ENCODE peak calls at places on chromosomes 5 and 9, in five cellular contexts. V is brain microvascular endothelial cell, Y is foreskin fibroblast, Z is fibroblast of pulmonary artery, W is fibroblast of lung. E is an unnamed sample.
A peak's percentile ranks its signal among the peaks of the same experiment; 100 is the strongest.

GRCh38 chr5:143433680-143434079 is 30.2 kb upstream of the NR3C1 start:
- DNase-seq in Y (no peak), W (no peak), Z (no peak), V (no peak), E (no peak)

GRCh38 chr9:89993678-89994630 is 389.1 kb downstream of the GADD45G start:
- DNase-seq in Y (no peak), Z (no peak), V (peak; percentile 9), W (no peak), E (no peak)

GRCh38 chr5:135868681-135869080 is 27.0 kb downstream of the IL9 start:
- DNase-seq in Z (no peak), Y (no peak), W (no peak), V (no peak), E (no peak)

GRCh38 chr9:107213080-107213479 is 70.0 kb upstream of the RAD23B start:
- DNase-seq in Y (no peak), V (no peak), W (no peak), Z (no peak), E (no peak)

GRCh38 chr9:133813749-133814585 is 75.8 kb upstream of the SARDH start:
- DNase-seq in V (no peak), W (no peak), Z (no peak), Y (no peak), E (no peak)

GRCh38 chr5:36637101-36637500 is 30.7 kb downstream of the SLC1A3 start:
- DNase-seq in Z (no peak), Y (no peak), V (no peak), W (no peak), E (no peak)

GRCh38 chr5:133868946-133869674 is 99.3 kb downstream of the C5orf15 start:
- DNase-seq in W (peak; percentile 73), Y (peak; percentile 73), Z (peak; percentile 82), V (peak; percentile 74), E (peak; percentile 66)

GRCh38 chr5:121279801-121280200 is 571.9 kb upstream of the FTMT start:
- DNase-seq in V (no peak), Y (no peak), Z (no peak), W (no peak), E (no peak)

GRCh38 chr5:17720070-17720469 is 85.8 kb downstream of the TAF11L14 start:
- DNase-seq in W (no peak), V (no peak), Y (no peak), Z (no peak), E (no peak)

GRCh38 chr9:100098241-100098886 is 436 bp downstream of the ERP44 start:
- DNase-seq in Z (peak; percentile 50), W (peak; percentile 46), Y (peak; percentile 21), V (peak; percentile 44), E (no peak)

GRCh38 chr9:89323257-89323841 is 5.0 kb downstream of the SECISBP2 start:
- DNase-seq in Y (peak; percentile 34), V (no peak), W (no peak), Z (no peak), E (no peak)

GRCh38 chr5:97149689-97150088 is 7.3 kb upstream of the LIX1 start:
- DNase-seq in W (no peak), V (no peak), Z (no peak), Y (no peak), E (no peak)

GRCh38 chr9:79134654-79135053 is 437.1 kb upstream of the TLE4 start:
- DNase-seq in Y (no peak), V (peak; percentile 5), W (peak; percentile 71), Z (peak; percentile 10), E (no peak)

GRCh38 chr5:108818613-108819272 is 71.0 kb downstream of the FER start:
- DNase-seq in V (peak; percentile 61), Y (peak; percentile 27), Z (peak; percentile 61), W (peak; percentile 70), E (peak; percentile 1)

GRCh38 chr5:150624334-150625163 is 15.9 kb upstream of the SYNPO start:
- DNase-seq in Y (no peak), W (no peak), Z (no peak), V (no peak), E (no peak)

GRCh38 chr9:124359426-124359825 is 55.8 kb downstream of the PSMB7 start:
- DNase-seq in Z (no peak), Y (no peak), W (no peak), V (no peak), E (no peak)

GRCh38 chr5:75303419-75303818 is 33.6 kb upstream of the HMGCR start:
- DNase-seq in Z (no peak), Y (no peak), V (no peak), W (no peak), E (no peak)

GRCh38 chr5:141483842-141484241 is 988 bp upstream of the PCDHGC4 start:
- DNase-seq in Z (no peak), V (no peak), W (no peak), Y (no peak), E (no peak)

GRCh38 chr9:784916-785315 is 56.6 kb upstream of the DMRT1 start:
- DNase-seq in V (no peak), Z (no peak), W (no peak), Y (no peak), E (no peak)

GRCh38 chr5:120314201-120314600 is 149.9 kb upstream of the PRR16 start:
- DNase-seq in V (peak; percentile 14), W (peak; percentile 12), Z (peak; percentile 41), Y (peak; percentile 24), E (peak; percentile 40)

GRCh38 chr9:125025584-125025983 is 84.7 kb upstream of the GOLGA1 start:
- DNase-seq in Z (no peak), V (no peak), Y (no peak), W (no peak), E (no peak)

GRCh38 chr9:133506653-133507038 is 18.1 kb downstream of the MYMK start:
- DNase-seq in V (peak; percentile 19), Z (peak; percentile 73), W (peak; percentile 94), Y (peak; percentile 55), E (peak; percentile 19)

DNA sequence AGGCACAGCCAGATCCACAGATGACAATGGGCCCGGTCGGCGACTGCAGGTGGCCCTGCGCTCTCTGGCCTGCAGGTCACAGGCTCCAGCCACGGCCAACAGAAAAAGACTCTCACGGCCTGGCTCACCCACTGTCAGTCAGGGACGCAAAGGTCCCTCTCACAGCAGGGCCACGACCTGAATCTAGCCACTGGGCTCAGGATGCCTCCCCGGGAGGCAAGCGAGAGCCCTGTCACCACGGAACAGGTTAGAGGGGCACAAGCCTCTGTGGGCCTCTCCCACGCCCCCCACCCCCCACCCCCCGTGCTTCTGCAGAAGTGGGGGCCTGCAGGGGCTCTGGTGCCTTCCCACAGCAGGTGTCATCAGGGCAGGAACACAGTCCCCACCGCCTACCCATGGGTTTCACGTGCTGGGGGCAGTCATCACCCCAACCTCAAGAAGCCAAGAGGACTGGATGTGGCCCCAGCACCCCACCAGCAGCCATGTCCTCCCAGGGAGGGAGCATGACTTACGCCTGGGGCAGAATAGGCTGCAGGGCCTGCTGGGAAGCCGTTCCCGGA is 17.3 kb upstream of the EGFL7 start:
- DNase-seq in Z (no peak), V (no peak), W (no peak), Y (no peak), E (no peak)
- H3K4me3 ChIP-seq in Z (no peak overlapping the region), V (no peak overlapping the region), W (no peak overlapping the region), Y (no peak overlapping the region), E (no peak overlapping the region)

DNA sequence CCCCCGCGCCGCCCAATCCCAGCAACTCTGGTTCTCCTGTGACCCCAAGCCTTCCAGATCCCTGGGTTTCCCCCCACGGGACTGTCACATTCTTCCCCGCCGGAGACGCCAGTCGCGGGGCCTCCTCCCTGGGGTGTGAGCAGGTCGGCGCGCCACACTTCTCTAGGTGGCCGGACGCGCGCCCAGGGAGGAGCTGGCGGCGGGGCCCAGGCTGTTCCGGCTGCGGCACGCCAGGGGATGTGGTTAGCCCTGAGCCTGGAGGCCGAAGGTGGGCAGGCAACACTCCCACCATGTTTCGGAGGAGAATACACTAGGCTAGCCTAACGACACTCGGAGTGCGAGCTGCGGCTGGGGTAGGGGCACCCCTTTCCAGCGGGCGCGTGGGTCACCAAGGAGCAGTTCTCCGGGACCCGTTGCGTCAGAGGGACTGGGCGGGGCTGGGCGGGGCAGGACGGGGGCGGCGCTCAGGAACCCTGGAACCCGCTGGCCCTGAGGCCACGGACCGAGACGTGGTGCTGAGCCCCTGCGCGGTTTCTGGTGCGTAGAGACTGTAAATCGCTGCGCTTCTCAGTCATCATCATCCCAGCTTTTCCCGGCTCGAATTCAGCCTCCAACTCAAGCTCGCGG is at the start of gene SLC27A6:
- DNase-seq in Z (no peak), V (no peak), Y (no peak), W (peak; percentile 6), E (no peak)
- H3K4me3 ChIP-seq in Z (peak within 1 kb of the TSS; percentile 30), V (peak within 1 kb of the TSS; percentile 55), Y (peak within 1 kb of the TSS; percentile 46), W (no peak within 1 kb of the TSS), E (peak within 1 kb of the TSS; percentile 55)

GRCh38 chr5:523658-524441 is 399 bp downstream of the SLC9A3 start:
- DNase-seq in V (no peak), Z (no peak), Y (peak; percentile 14), W (no peak), E (no peak)
- H3K4me3 ChIP-seq in V (no peak overlapping the region), Z (no peak overlapping the region), Y (no peak overlapping the region), W (no peak overlapping the region), E (no peak overlapping the region)

GRCh38 chr9:21591221-21592062 is 109.3 kb upstream of the IFNE start:
- DNase-seq in W (peak; percentile 100), Y (peak; percentile 99), Z (peak; percentile 99), V (peak; percentile 98), E (peak; percentile 96)
- H3K4me3 ChIP-seq in W (peak overlapping the region; percentile 19), Y (no peak overlapping the region), Z (peak overlapping the region; percentile 31), V (peak overlapping the region; percentile 12), E (peak overlapping the region; percentile 16)

DNA sequence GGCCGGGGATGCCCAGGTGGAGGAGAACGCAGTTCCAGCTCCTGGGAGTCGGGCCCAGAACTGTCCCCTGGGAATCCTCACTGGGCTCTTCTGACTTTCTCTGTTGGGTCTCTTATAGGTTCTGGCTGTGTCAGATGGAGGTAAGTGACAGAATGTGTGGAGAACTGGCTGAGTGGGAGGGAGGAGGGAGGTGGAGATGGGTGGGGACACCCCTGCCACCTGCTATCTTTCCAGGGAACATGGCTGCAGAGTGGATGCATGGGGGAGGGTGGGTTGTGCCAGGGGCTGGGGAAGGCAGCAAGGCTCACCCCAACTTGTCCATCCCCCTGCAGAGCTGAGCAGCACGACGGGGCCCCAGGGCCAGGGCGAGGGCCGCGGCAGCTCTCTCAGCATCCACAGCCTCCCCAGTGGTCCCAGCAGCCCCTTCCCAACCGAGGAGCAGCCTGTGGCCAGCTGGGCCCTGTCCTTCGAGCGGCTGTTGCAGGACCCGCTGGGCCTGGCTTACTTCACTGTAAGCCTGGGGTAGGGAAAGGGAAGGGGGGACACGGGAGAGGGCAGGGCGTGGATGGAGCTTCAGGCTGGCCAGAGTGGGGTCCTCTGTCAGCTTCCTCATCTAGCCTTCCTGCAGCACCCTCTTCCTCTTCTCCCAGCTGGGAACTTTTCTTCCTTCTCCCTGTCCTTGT is 8.3 kb downstream of the RGS14 start:
- DNase-seq in Y (no peak), W (no peak), Z (no peak), V (no peak), E (no peak)
- H3K4me3 ChIP-seq in Y (no peak overlapping the region), W (no peak overlapping the region), Z (no peak overlapping the region), V (no peak overlapping the region), E (no peak overlapping the region)